ENCODE peak calls at places on chromosome 18, in nine cellular contexts. P is fibroblast of villous mesenchyme; B is GM13976; I is iris pigment epithelial cell; L is stimulated activated CD4-positive, alpha-beta T cell treated with anti-CD3 and anti-CD28 coated beads, Interleukin-15, amount 100 ng/mL, for 24 hours; O is GM04504; J is GM12891; Q is LoVo; K is choroid plexus epithelial cell. D is an unnamed sample.

GRCh38 chr18:13253786-13254755 is 35.5 kb downstream of the LDLRAD4 start:
- DNase-seq in I (no peak), L (no peak), B (no peak), Q (no peak), O (no peak), K (no peak), P (no peak), J (no peak), D (no peak)

GRCh38 chr18:73597832-73598615 is 549.6 kb downstream of the FBXO15 start:
- DNase-seq in P (no peak), Q (no peak), O (no peak), B (no peak), J (no peak), L (no peak), I (no peak), K (no peak), D (no peak)

GRCh38 chr18:43279015-43279758 is 1.9 kb upstream of the SYT4 start:
- DNase-seq in P (no peak), Q (no peak), B (no peak), K (peak; percentile 22), L (no peak), O (no peak), I (peak; percentile 18), J (no peak), D (peak; percentile 49)

GRCh38 chr18:21762181-21762772 is 21.7 kb downstream of the MIB1 start:
- DNase-seq in O (no peak), K (no peak), P (peak; percentile 12), L (no peak), Q (no peak), J (no peak), I (no peak), B (no peak), D (no peak)

GRCh38 chr18:59485382-59485781 is 126.3 kb upstream of the LMAN1 start:
- DNase-seq in L (no peak), K (no peak), O (no peak), P (no peak), J (no peak), I (no peak), Q (no peak), B (no peak), D (no peak)

GRCh38 chr18:985301-985700 is 80.6 kb downstream of the ADCYAP1 start:
- DNase-seq in B (no peak), Q (no peak), I (no peak), K (no peak), P (no peak), J (no peak), O (no peak), L (no peak), D (no peak)

GRCh38 chr18:79570266-79571201 is 109.1 kb upstream of the CTDP1 start:
- DNase-seq in P (peak; percentile 33), O (no peak), K (peak; percentile 60), Q (no peak), I (peak; percentile 75), J (no peak), B (peak; percentile 63), L (peak; percentile 41), D (peak; percentile 26)

GRCh38 chr18:74679679-74680076 is 82.0 kb downstream of the ZNF407 start:
- DNase-seq in Q (no peak), P (no peak), L (no peak), J (no peak), I (no peak), B (no peak), K (no peak), O (no peak), D (no peak)

GRCh38 chr18:9546468-9546867 is 67.9 kb downstream of the PPP4R1 start:
- DNase-seq in L (no peak), P (no peak), Q (no peak), O (no peak), K (no peak), J (no peak), I (no peak), B (no peak), D (no peak)

GRCh38 chr18:63949068-63949737 is at the start of gene HMSD:
- DNase-seq in J (peak; percentile 46), K (peak; percentile 55), L (peak; percentile 81), O (no peak), Q (peak; percentile 55), B (peak; percentile 86), P (peak; percentile 38), I (peak; percentile 37), D (peak; percentile 36)

GRCh38 chr18:51197661-51198424 is at the start of gene MEX3C:
- DNase-seq in I (peak; percentile 98), K (peak; percentile 99), B (peak; percentile 95), J (peak; percentile 77), Q (peak; percentile 96), L (peak; percentile 100), O (peak; percentile 99), P (peak; percentile 99), D (peak; percentile 100)

GRCh38 chr18:48826806-48827205 is 124.0 kb downstream of the SMAD7 start:
- DNase-seq in J (no peak), L (no peak), I (no peak), P (no peak), Q (no peak), K (no peak), B (no peak), O (no peak), D (no peak)

GRCh38 chr18:26405190-26405781 is 143.1 kb downstream of the KCTD1 start:
- DNase-seq in P (peak; percentile 33), I (peak; percentile 48), B (peak; percentile 75), O (no peak), J (peak; percentile 37), L (peak; percentile 9), K (peak; percentile 53), Q (peak; percentile 42), D (peak; percentile 56)

GRCh38 chr18:22840606-22841144 is 92.5 kb upstream of the RBBP8 start:
- DNase-seq in B (no peak), P (no peak), Q (no peak), J (no peak), I (no peak), L (no peak), K (no peak), O (no peak), D (no peak)